ENCODE peak calls at places on chromosomes 16 and 17, in six cellular contexts. E is H54; Y is Right ventricle myocardium superior; R is left cardiac atrium; A is left ventricle myocardium superior; X is activated T-cell treated with anti-CD3 and anti-CD28 coated beads, Interleukin-2, amount 50 U/mL, for 4 hours. B is an unnamed sample.

GRCh38 chr16:88642881-88643545 is 4.6 kb downstream of the IL17C start:
- DNase-seq in Y (no peak), X (no peak), R (no peak), A (no peak), E (no peak), B (no peak)

GRCh38 chr16:66521951-66522771 is 27.8 kb downstream of the TK2 start:
- DNase-seq in X (peak), Y (peak), R (no peak), E (peak), A (peak), B (no peak)

GRCh38 chr17:7436556-7437368 is 1.5 kb downstream of the TMEM102 start:
- DNase-seq in X (peak), E (peak), R (peak), Y (peak), A (peak), B (peak)

GRCh38 chr16:68445458-68445857 is 2.9 kb downstream of the SMPD3 start:
- DNase-seq in R (no peak), E (peak), X (no peak), Y (no peak), A (no peak), B (no peak)

GRCh38 chr16:69567031-69567680 is 1.4 kb downstream of the NFAT5 start:
- DNase-seq in X (no peak), A (no peak), E (no peak), R (no peak), Y (no peak), B (peak)

GRCh38 chr17:2694381-2695242 is 17.0 kb downstream of the CLUH start:
- DNase-seq in A (no peak), R (no peak), Y (peak), X (no peak), E (no peak), B (no peak)

GRCh38 chr16:81457326-81458133 is 12.9 kb downstream of the CMIP start:
- DNase-seq in E (peak), X (no peak), A (no peak), R (no peak), Y (no peak), B (no peak)

GRCh38 chr17:61260061-61260797 is 139.4 kb upstream of the TBX2 start:
- DNase-seq in A (no peak), X (no peak), R (peak), Y (no peak), E (no peak), B (no peak)

GRCh38 chr17:37770631-37771518 is 26.0 kb upstream of the HNF1B start:
- DNase-seq in E (peak), Y (peak), X (no peak), R (peak), A (peak), B (peak)

GRCh38 chr16:66606000-66606751 is 1.7 kb downstream of the CMTM3 start:
- DNase-seq in X (no peak), A (no peak), R (no peak), E (no peak), Y (no peak), B (no peak)

GRCh38 chr17:71170070-71170469 is 950.8 kb upstream of the SOX9 start:
- DNase-seq in E (no peak), A (no peak), Y (no peak), R (no peak), X (no peak), B (no peak)

GRCh38 chr16:75309899-75310430 is 58.5 kb upstream of the BCAR1 start:
- DNase-seq in E (no peak), A (no peak), Y (no peak), X (no peak), R (no peak), B (no peak)

GRCh38 chr17:58667934-58668597 is 23.8 kb downstream of the TEX14 start:
- DNase-seq in A (no peak), Y (no peak), X (no peak), R (no peak), E (peak), B (no peak)

GRCh38 chr16:30949655-30950515 is 1.0 kb downstream of the ORAI3 start:
- DNase-seq in X (no peak), Y (peak), R (peak), E (peak), A (peak), B (no peak)

GRCh38 chr16:87921236-87921773 is 15.0 kb downstream of the CA5A start:
- DNase-seq in Y (no peak), E (no peak), A (no peak), X (no peak), R (no peak), B (no peak)

GRCh38 chr17:63701477-63702222 is 1.7 kb upstream of the LIMD2 start:
- DNase-seq in E (no peak), Y (peak), A (peak), R (peak), X (peak), B (no peak)

GRCh38 chr17:29546085-29546484 is 20.8 kb downstream of the ABHD15 start:
- DNase-seq in E (no peak), A (no peak), R (no peak), X (no peak), Y (no peak), B (no peak)

GRCh38 chr17:72184805-72185204 is 64.0 kb downstream of the SOX9 start:
- DNase-seq in E (no peak), Y (peak), A (peak), X (no peak), R (peak), B (no peak)

GRCh38 chr16:89534147-89534788 is 26.1 kb downstream of the SPG7 start:
- DNase-seq in Y (no peak), E (no peak), X (peak), A (no peak), R (no peak), B (no peak)

GRCh38 chr16:84281077-84281476 is 13.6 kb upstream of the WFDC1 start:
- DNase-seq in A (peak), E (no peak), Y (no peak), X (no peak), R (no peak), B (no peak)

GRCh38 chr16:12461201-12461600 is 342.5 kb downstream of the CPPED1 start:
- DNase-seq in X (no peak), E (no peak), A (no peak), Y (no peak), R (no peak), B (no peak)

GRCh38 chr17:6328279-6328678 is 106.6 kb downstream of the AIPL1 start:
- DNase-seq in Y (no peak), X (no peak), A (no peak), R (no peak), E (peak), B (no peak)

GRCh38 chr16:31023252-31023602 is 10.1 kb upstream of the STX4 start:
- DNase-seq in R (no peak), X (no peak), E (no peak), A (no peak), Y (no peak), B (no peak)

GRCh38 chr17:74768069-74768762 is 7.9 kb downstream of the NAT9 start:
- DNase-seq in X (no peak), Y (peak), R (peak), A (peak), E (peak), B (no peak)

GRCh38 chr16:63808730-63809129 is 1313.1 kb downstream of the CDH11 start:
- DNase-seq in Y (no peak), X (no peak), E (no peak), R (no peak), A (no peak), B (no peak)

GRCh38 chr17:79951361-79952264 is 84.1 kb downstream of the TBC1D16 start:
- DNase-seq in Y (peak), X (no peak), A (peak), E (no peak), R (peak), B (peak)

GRCh38 chr17:77391668-77392375 is 251.1 kb downstream of the SEC14L1 start:
- DNase-seq in Y (peak), E (peak), A (peak), X (no peak), R (peak), B (no peak)

GRCh38 chr17:74840500-74840899 is 19.2 kb downstream of the GRIN2C start:
- DNase-seq in R (no peak), Y (no peak), E (no peak), A (no peak), X (no peak), B (no peak)

GRCh38 chr17:14790518-14790917 is 474.6 kb downstream of the PMP22 start:
- DNase-seq in E (no peak), R (no peak), A (no peak), X (no peak), Y (no peak), B (no peak)

GRCh38 chr17:12985431-12986285 is 32.2 kb downstream of the ELAC2 start:
- DNase-seq in R (no peak), A (no peak), E (no peak), Y (no peak), X (no peak), B (no peak)

GRCh38 chr17:30290696-30291570 is 811 bp downstream of the BLMH start:
- DNase-seq in A (peak), X (peak), Y (peak), E (no peak), R (peak), B (peak)

GRCh38 chr16:66568355-66568754 is 2.1 kb downstream of the CMTM1 start:
- DNase-seq in Y (no peak), X (no peak), R (no peak), E (no peak), A (no peak), B (no peak)

GRCh38 chr16:21703589-21704174 is 39.9 kb downstream of the OTOA start:
- DNase-seq in Y (no peak), R (no peak), E (no peak), X (no peak), A (no peak), B (peak)

GRCh38 chr16:9908613-9909012 is 273.6 kb downstream of the GRIN2A start:
- DNase-seq in Y (peak), R (peak), A (peak), E (no peak), X (no peak), B (no peak)

B was measured in COLO829.